ENCODE peak calls at places on chromosomes 3 and 15, in five cellular contexts. A is BJ, I is nephron progenitor cell, F is heart right ventricle, S is type B pancreatic cell. C is an unnamed sample.
A peak's percentile ranks its signal among the peaks of the same experiment; 100 is the strongest.

GRCh38 chr15:81381725-81382124 is 7.7 kb upstream of the TMC3 start:
- DNase-seq in A (no peak), I (no peak), F (no peak), S (no peak), C (no peak)

GRCh38 chr15:74624020-74624602 is 8.5 kb downstream of the CLK3 start:
- DNase-seq in I (no peak), F (no peak), S (no peak), A (no peak), C (no peak)

GRCh38 chr3:134955874-134956273 is 160.8 kb downstream of the EPHB1 start:
- DNase-seq in I (no peak), A (no peak), F (no peak), S (no peak), C (no peak)

GRCh38 chr3:172341482-172342059 is 106.7 kb downstream of the GHSR start:
- DNase-seq in F (no peak), I (peak; percentile 12), S (no peak), A (no peak), C (no peak)

GRCh38 chr15:31234815-31235214 is 91.8 kb upstream of the KLF13 start:
- DNase-seq in I (no peak), F (no peak), A (no peak), S (no peak), C (no peak)

GRCh38 chr15:50330921-50331320 is 24.1 kb downstream of the GABPB1 start:
- DNase-seq in F (no peak), I (no peak), A (no peak), S (no peak), C (no peak)

GRCh38 chr3:80263260-80263659 is 495.5 kb upstream of the ROBO1 start:
- DNase-seq in I (no peak), F (no peak), S (no peak), A (no peak), C (no peak)

GRCh38 chr3:134430950-134431445 is 54.8 kb downstream of the ANAPC13 start:
- DNase-seq in S (no peak), F (no peak), I (no peak), A (no peak), C (no peak)

GRCh38 chr3:78804251-78805037 is 963.4 kb downstream of the ROBO1 start:
- DNase-seq in F (no peak), A (peak; percentile 69), S (no peak), I (no peak), C (peak; percentile 62)

GRCh38 chr3:66538390-66538789 is 37.6 kb upstream of the LRIG1 start:
- DNase-seq in S (no peak), I (no peak), A (no peak), F (no peak), C (no peak)

GRCh38 chr3:177693596-177693995 is 496.3 kb upstream of the TBL1XR1 start:
- DNase-seq in S (no peak), F (no peak), I (no peak), A (no peak), C (no peak)

GRCh38 chr3:188848947-188849346 is 322.8 kb upstream of the TPRG1 start:
- DNase-seq in I (no peak), F (no peak), A (no peak), S (no peak), C (no peak)

GRCh38 chr3:141477224-141477623 is 9.6 kb upstream of the RASA2 start:
- DNase-seq in I (no peak), S (no peak), A (no peak), F (no peak), C (no peak)

GRCh38 chr3:33299395-33300081 is 22.3 kb downstream of the FBXL2 start:
- DNase-seq in I (no peak), F (no peak), S (no peak), A (peak; percentile 61), C (peak; percentile 12)

GRCh38 chr15:81106560-81106959 is 27.5 kb upstream of the CFAP161 start:
- DNase-seq in A (peak; percentile 16), I (peak; percentile 42), F (no peak), S (no peak), C (peak; percentile 59)

GRCh38 chr3:50652709-50653108 is 22.0 kb upstream of the DOCK3 start:
- DNase-seq in S (no peak), A (no peak), F (peak; percentile 52), I (peak; percentile 23), C (no peak)

GRCh38 chr3:136802481-136802996 is 16.4 kb upstream of the SLC35G2 start:
- DNase-seq in S (no peak), A (no peak), F (no peak), I (no peak), C (no peak)

GRCh38 chr3:144546539-144546938 is 574.9 kb downstream of the DIPK2A start:
- DNase-seq in I (no peak), A (no peak), S (no peak), F (no peak), C (no peak)

GRCh38 chr15:45391746-45392711 is 13.7 kb upstream of the GATM start:
- DNase-seq in S (no peak), I (no peak), A (no peak), F (no peak), C (no peak)

GRCh38 chr15:43948691-43949325 is 122.0 kb downstream of the WDR76 start:
- DNase-seq in I (no peak), A (no peak), S (no peak), F (no peak), C (no peak)

GRCh38 chr3:58242340-58242739 is 4.7 kb downstream of the ABHD6 start:
- DNase-seq in A (no peak), F (no peak), S (no peak), I (no peak), C (no peak)

GRCh38 chr3:62368705-62369475 is 4.5 kb downstream of the FEZF2 start:
- DNase-seq in A (no peak), F (no peak), S (no peak), I (no peak), C (no peak)
- TF ChIP-seq CTCF in A (no peak), F (no peak), S (peak; percentile 56), I (peak; percentile 31), C (no peak)

GRCh38 chr3:35950045-35950444 is 310.7 kb downstream of the ARPP21 start:
- DNase-seq in F (no peak), A (no peak), I (no peak), S (no peak), C (peak; percentile 32)

GRCh38 chr3:35944915-35945710 is 305.8 kb downstream of the ARPP21 start:
- DNase-seq in I (no peak), S (no peak), F (no peak), A (peak; percentile 17), C (no peak)

GRCh38 chr3:35946857-35947514 is 307.7 kb downstream of the ARPP21 start:
- DNase-seq in F (no peak), S (no peak), I (no peak), A (no peak), C (no peak)

GRCh38 chr3:35946121-35946856 is 307.0 kb downstream of the ARPP21 start:
- DNase-seq in F (no peak), A (no peak), S (no peak), I (no peak), C (no peak)
- TF ChIP-seq CTCF in F (peak; percentile 39), A (peak; percentile 21), S (peak; percentile 73), I (peak; percentile 58), C (peak; percentile 17)

GRCh38 chr3:165359005-165359404 is 162.8 kb upstream of the SLITRK3 start:
- DNase-seq in F (no peak), S (no peak), I (no peak), A (no peak), C (no peak)
- TF ChIP-seq CTCF in F (no peak), S (no peak), I (no peak), A (no peak), C (no peak)

DNA sequence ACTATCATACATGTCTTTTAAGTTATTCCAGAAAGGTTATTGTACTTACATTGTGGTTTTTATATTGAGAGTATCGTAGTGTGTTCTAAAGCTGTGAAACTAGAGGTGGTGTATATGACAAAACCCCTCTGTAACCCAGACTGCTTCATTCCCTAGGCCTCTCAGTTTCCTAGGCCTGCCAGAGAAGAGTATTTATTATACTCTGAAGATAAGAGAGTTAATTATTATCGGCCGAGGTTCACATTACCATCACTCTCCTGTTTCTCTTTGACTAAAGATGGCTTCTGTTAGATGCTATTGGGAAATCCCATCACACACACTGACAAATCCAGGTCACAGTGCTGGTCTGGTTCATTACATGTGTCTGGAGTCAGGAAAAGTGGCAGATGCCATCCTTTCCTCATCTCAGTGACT is 20.5 kb downstream of the EXOSC7 start:
- DNase-seq in I (no peak), S (no peak), A (no peak), F (no peak), C (no peak)
- TF ChIP-seq CTCF in I (no peak), S (no peak), A (no peak), F (no peak), C (no peak)

DNA sequence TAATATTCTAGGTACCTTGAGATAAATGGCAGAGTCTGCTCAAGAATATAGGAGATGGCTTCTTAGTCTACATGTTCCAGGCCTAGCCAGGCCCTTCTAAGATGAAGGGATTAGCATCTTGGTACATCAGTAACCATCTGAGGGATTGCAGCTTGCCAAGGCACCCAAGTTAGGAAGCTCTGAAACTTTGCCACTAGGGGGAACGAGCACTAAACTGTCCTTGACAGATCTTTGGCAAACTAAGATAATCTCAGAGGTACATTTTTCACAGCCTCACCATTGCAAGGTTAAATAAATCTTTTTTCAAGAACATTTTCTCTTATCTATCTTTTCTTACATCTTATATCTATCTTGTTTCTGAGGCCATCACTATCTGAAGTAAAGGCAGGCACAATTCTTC is 351.2 kb downstream of the RAP2B start:
- DNase-seq in S (no peak), A (no peak), F (no peak), I (no peak), C (no peak)
- TF ChIP-seq CTCF in S (peak; percentile 49), A (no peak), F (no peak), I (peak; percentile 24), C (no peak)

DNA sequence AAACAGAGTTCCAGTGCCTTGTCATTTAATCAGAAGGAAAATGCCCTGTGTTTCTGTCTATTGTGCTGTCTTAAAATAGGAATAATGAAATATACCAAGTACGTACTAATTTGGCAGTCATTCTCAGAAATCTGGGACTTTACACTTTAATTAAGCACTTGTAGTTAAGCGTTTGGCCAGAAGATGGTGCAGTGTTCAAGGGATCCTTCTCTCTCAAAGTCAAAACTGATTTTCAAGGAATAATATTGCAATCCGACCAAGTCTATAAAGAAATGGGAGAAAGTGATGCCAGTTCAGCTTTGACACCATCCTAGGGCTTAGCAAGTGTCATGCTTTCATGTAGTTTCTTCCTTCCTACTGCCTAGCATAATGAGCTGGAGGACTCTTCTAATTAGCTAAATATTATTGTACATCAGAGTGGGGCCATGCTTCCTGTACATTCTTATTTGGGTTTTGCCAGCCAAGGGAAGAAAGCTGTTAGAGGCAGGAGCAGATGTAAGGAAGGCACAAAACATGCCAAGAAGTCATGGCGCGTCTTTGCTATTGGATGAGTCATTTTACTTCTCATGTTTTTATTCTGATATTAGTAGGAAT is 64.8 kb downstream of the SAMMSON start:
- DNase-seq in I (peak; percentile 33), A (no peak), S (no peak), F (no peak), C (peak; percentile 3)
- TF ChIP-seq CTCF in I (peak; percentile 72), A (peak; percentile 67), S (peak; percentile 88), F (peak; percentile 72), C (peak; percentile 64)

DNA sequence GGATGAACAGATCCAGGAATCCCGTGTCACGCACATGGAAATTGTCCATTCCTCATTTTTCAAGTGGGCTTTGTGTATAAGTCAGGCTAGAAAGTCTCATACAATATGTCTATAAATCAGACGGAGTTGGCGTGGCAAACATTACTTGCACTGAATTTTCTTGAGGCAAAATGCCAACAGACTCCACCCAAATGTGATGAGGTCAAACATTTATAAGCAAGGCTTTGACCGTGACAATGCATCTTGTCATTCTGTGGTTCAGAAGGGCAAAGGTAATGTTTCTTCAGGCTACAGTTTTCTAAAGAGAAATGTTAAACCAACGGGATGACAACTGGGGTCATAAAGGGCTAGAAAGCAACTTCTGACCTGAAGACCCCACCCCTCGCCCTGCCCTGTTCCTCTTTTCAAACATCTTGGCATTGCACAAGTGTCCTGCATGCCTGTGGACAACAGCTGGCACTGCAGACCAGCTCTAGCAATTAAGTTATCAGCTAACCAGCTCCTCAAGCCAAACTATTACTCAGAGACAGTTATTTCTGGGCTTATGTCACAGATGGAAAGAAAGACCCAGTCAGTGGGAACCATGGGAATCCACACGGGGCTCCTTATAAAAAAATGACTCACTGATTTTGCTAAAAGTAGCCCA is 36.5 kb upstream of the SPTBN5 start:
- DNase-seq in S (no peak), I (no peak), A (peak; percentile 95), F (no peak), C (peak; percentile 87)
- TF ChIP-seq CTCF in S (no peak), I (no peak), A (peak; percentile 29), F (peak; percentile 50), C (peak; percentile 29)

C was measured in AG09319.